ENCODE peak calls at places on chromosomes 7 and 10, in eight cellular contexts. C, B, N, A, Y, Z, S and E are unnamed samples.
A peak's percentile ranks its signal among the peaks of the same experiment; 100 is the strongest.

GRCh38 chr7:105581066-105581811 is at the start of gene EFCAB10:
- DNase-seq in C (peak; percentile 52), B (no peak), N (peak; percentile 77), A (no peak), Y (no peak), Z (peak; percentile 3), S (peak; percentile 60), E (peak; percentile 77)

GRCh38 chr7:25546306-25546705 is 318.0 kb upstream of the NPVF start:
- DNase-seq in C (no peak), B (no peak), N (no peak), A (no peak), Y (no peak), Z (no peak), S (no peak), E (no peak)

GRCh38 chr7:27689045-27689877 is 26.6 kb upstream of the HIBADH start:
- DNase-seq in C (peak; percentile 39), B (peak; percentile 88), N (peak; percentile 12), A (no peak), Y (peak; percentile 46), Z (no peak), S (peak; percentile 17), E (no peak)

GRCh38 chr7:92360387-92360786 is 86.9 kb upstream of the GATAD1 start:
- DNase-seq in C (peak; percentile 38), B (no peak), N (no peak), A (no peak), Y (no peak), Z (no peak), S (no peak), E (no peak)

GRCh38 chr7:138564365-138564764 is 104.3 kb downstream of the TRIM24 start:
- DNase-seq in C (peak; percentile 72), B (peak; percentile 75), N (no peak), A (no peak), Y (no peak), Z (no peak), S (no peak), E (peak; percentile 34)

GRCh38 chr10:99631496-99631895 is 11.3 kb upstream of the SLC25A28 start:
- DNase-seq in C (peak; percentile 79), B (no peak), N (no peak), A (no peak), Y (no peak), Z (no peak), S (no peak), E (no peak)

GRCh38 chr10:71765907-71766716 is 7.2 kb downstream of the VSIR start:
- DNase-seq in C (no peak), B (no peak), N (no peak), A (no peak), Y (no peak), Z (no peak), S (peak; percentile 24), E (no peak)

GRCh38 chr10:69459101-69459805 is 8.0 kb downstream of the TSPAN15 start:
- DNase-seq in C (no peak), B (no peak), N (no peak), A (no peak), Y (no peak), Z (no peak), S (peak; percentile 66), E (no peak)

GRCh38 chr7:80622531-80622930 is 15.9 kb upstream of the CD36 start:
- DNase-seq in C (peak; percentile 77), B (no peak), N (no peak), A (no peak), Y (peak; percentile 70), Z (no peak), S (no peak), E (no peak)

GRCh38 chr7:159023746-159024145 is 120.9 kb downstream of the VIPR2 start:
- DNase-seq in C (no peak), B (no peak), N (no peak), A (no peak), Y (no peak), Z (no peak), S (peak; percentile 1), E (no peak)

GRCh38 chr10:90787906-90788491 is 69.8 kb downstream of the HTR7 start:
- DNase-seq in C (peak; percentile 42), B (peak; percentile 36), N (no peak), A (peak; percentile 5), Y (peak; percentile 22), Z (no peak), S (peak; percentile 13), E (no peak)

GRCh38 chr7:5624386-5625365 is 156.8 kb downstream of the RNF216 start:
- DNase-seq in C (no peak), B (no peak), N (no peak), A (no peak), Y (no peak), Z (no peak), S (no peak), E (no peak)

GRCh38 chr7:135251502-135252327 is 18.1 kb downstream of the STRA8 start:
- DNase-seq in C (no peak), B (peak; percentile 17), N (no peak), A (no peak), Y (no peak), Z (no peak), S (no peak), E (no peak)

GRCh38 chr7:157683251-157684156 is 346.7 kb downstream of the DNAJB6 start:
- DNase-seq in C (no peak), B (no peak), N (no peak), A (no peak), Y (no peak), Z (no peak), S (no peak), E (no peak)

GRCh38 chr10:42850931-42851330 is 68.3 kb downstream of the BMS1 start:
- DNase-seq in C (peak; percentile 21), B (no peak), N (no peak), A (no peak), Y (no peak), Z (no peak), S (no peak), E (no peak)

GRCh38 chr10:49153971-49154370 is 20.1 kb upstream of the FAM170B start:
- DNase-seq in C (peak; percentile 42), B (peak; percentile 11), N (no peak), A (no peak), Y (no peak), Z (no peak), S (no peak), E (no peak)

GRCh38 chr10:89301231-89301630 is 615 bp upstream of the IFIT2 start:
- DNase-seq in C (peak; percentile 69), B (peak; percentile 87), N (peak; percentile 19), A (no peak), Y (peak; percentile 51), Z (no peak), S (peak; percentile 23), E (peak; percentile 40)

GRCh38 chr7:157547102-157547501 is 210.3 kb downstream of the DNAJB6 start:
- DNase-seq in C (no peak), B (no peak), N (no peak), A (no peak), Y (no peak), Z (no peak), S (no peak), E (no peak)

GRCh38 chr7:104841798-104842197 is 172.2 kb upstream of the KMT2E start:
- DNase-seq in C (no peak), B (no peak), N (no peak), A (no peak), Y (no peak), Z (no peak), S (no peak), E (no peak)

GRCh38 chr7:22860337-22860736 is 37.7 kb upstream of the TOMM7 start:
- DNase-seq in C (no peak), B (peak; percentile 50), N (no peak), A (no peak), Y (no peak), Z (no peak), S (no peak), E (no peak)

GRCh38 chr10:51640120-51640819 is 59.1 kb downstream of the CSTF2T start:
- DNase-seq in C (no peak), B (no peak), N (no peak), A (no peak), Y (no peak), Z (no peak), S (no peak), E (no peak)

GRCh38 chr10:101760510-101760909 is 15.4 kb downstream of the FGF8 start:
- DNase-seq in C (no peak), B (no peak), N (no peak), A (no peak), Y (no peak), Z (no peak), S (no peak), E (no peak)

GRCh38 chr10:14263041-14263440 is 67.7 kb downstream of the FRMD4A start:
- DNase-seq in C (no peak), B (no peak), N (no peak), A (no peak), Y (no peak), Z (no peak), S (no peak), E (no peak)